ENCODE peak calls at places on chromosomes 4 and X, in five cellular contexts. B is amniotic stem cell, H is NCI-H1436, P is T-helper 2 cell, O is AML-193. L is an unnamed sample.

GRCh38 chr4:113472864-113473263 is 288.7 kb downstream of the CAMK2D start:
- DNase-seq in O (no peak), B (no peak), H (no peak), P (no peak), L (no peak)

GRCh38 chrX:25005034-25005381 is 10.8 kb downstream of the ARX start:
- DNase-seq in P (no peak), O (no peak), B (no peak), H (no peak), L (no peak)

GRCh38 chr4:14008494-14008893 is 381.0 kb upstream of the BOD1L1 start:
- DNase-seq in H (no peak), P (no peak), O (peak; percentile 62), B (no peak), L (no peak)

GRCh38 chrX:76434103-76434741 is 6.7 kb downstream of the MAGEE1 start:
- DNase-seq in B (no peak), O (no peak), P (no peak), H (no peak), L (no peak)

GRCh38 chr4:8707045-8707781 is 114.6 kb downstream of the CPZ start:
- DNase-seq in P (no peak), B (no peak), O (no peak), H (no peak), L (peak; percentile 5)

GRCh38 chr4:105895609-105896460 is 564 bp downstream of the NPNT start:
- DNase-seq in H (peak; percentile 69), B (no peak), O (no peak), P (no peak), L (peak; percentile 59)

GRCh38 chr4:43331226-43332078 is 438.9 kb downstream of the GRXCR1 start:
- DNase-seq in B (no peak), P (no peak), H (no peak), O (no peak), L (no peak)

GRCh38 chrX:48465336-48465933 is 4.6 kb downstream of the SLC38A5 start:
- DNase-seq in O (no peak), B (peak; percentile 51), P (no peak), H (no peak), L (no peak)

GRCh38 chr4:58301384-58301783 is 1191.2 kb upstream of the IGFBP7 start:
- DNase-seq in O (no peak), B (no peak), H (no peak), P (no peak), L (no peak)

GRCh38 chr4:13875160-13875559 is 247.6 kb upstream of the BOD1L1 start:
- DNase-seq in B (no peak), P (no peak), O (no peak), H (no peak), L (no peak)

GRCh38 chr4:2290488-2290887 is 28.6 kb upstream of the MXD4 start:
- DNase-seq in H (no peak), P (no peak), O (no peak), B (no peak), L (no peak)

GRCh38 chr4:7886250-7886973 is 53.2 kb downstream of the AFAP1 start:
- DNase-seq in B (no peak), P (no peak), O (no peak), H (no peak), L (no peak)

GRCh38 chr4:22712541-22712940 is 19.8 kb downstream of the GBA3 start:
- DNase-seq in P (no peak), H (no peak), O (no peak), B (no peak), L (no peak)

GRCh38 chr4:149914521-149915115 is 99.0 kb upstream of the IQCM start:
- DNase-seq in B (peak; percentile 75), H (peak; percentile 20), O (peak; percentile 20), P (no peak), L (peak; percentile 64)